ENCODE peak calls at places on chromosome 13, in nine cellular contexts. X is heart left ventricle, J is heart right ventricle, M is bronchial epithelial cell, C is AG10803, U is HCT116, V is lower leg skin, P is cardiac fibroblast, F is K562. R is an unnamed sample.

GRCh38 chr13:29465741-29466293 is 129.7 kb downstream of the SLC7A1 start:
- DNase-seq in C (peak; percentile 53), J (peak; percentile 38), X (no peak), F (peak; percentile 38), U (no peak), V (no peak), M (peak; percentile 38), P (peak; percentile 56), R (no peak)

GRCh38 chr13:61107989-61108388 is 307.7 kb downstream of the PCDH20 start:
- DNase-seq in F (no peak), J (no peak), U (no peak), C (no peak), M (no peak), V (no peak), X (no peak), P (no peak), R (no peak)

GRCh38 chr13:20991741-20992520 is 69.5 kb downstream of the LATS2 start:
- DNase-seq in U (no peak), F (no peak), V (no peak), P (no peak), M (no peak), X (no peak), C (no peak), J (no peak), R (no peak)

GRCh38 chr13:26022538-26023292 is 29.1 kb downstream of the SHISA2 start:
- DNase-seq in J (peak; percentile 81), X (peak; percentile 85), F (no peak), U (no peak), C (peak; percentile 82), V (peak; percentile 70), M (peak; percentile 58), P (peak; percentile 58), R (no peak)

GRCh38 chr13:79402074-79402635 is 3.9 kb downstream of the RBM26 start:
- DNase-seq in C (no peak), X (no peak), V (no peak), J (no peak), M (no peak), U (no peak), P (no peak), F (peak; percentile 16), R (no peak)

GRCh38 chr13:45545686-45546409 is 69.7 kb downstream of the ERICH6B start:
- DNase-seq in V (no peak), J (no peak), M (no peak), P (no peak), U (no peak), F (no peak), C (no peak), X (no peak), R (no peak)

GRCh38 chr13:33785384-33785783 is 32.6 kb upstream of the RFC3 start:
- DNase-seq in J (no peak), P (no peak), V (no peak), C (no peak), X (no peak), M (no peak), F (peak; percentile 14), U (no peak), R (no peak)

GRCh38 chr13:97727991-97728390 is 225.5 kb upstream of the IPO5 start:
- DNase-seq in X (no peak), M (no peak), C (no peak), P (no peak), F (no peak), V (no peak), J (no peak), U (no peak), R (no peak)

GRCh38 chr13:114203536-114203935 is 24.5 kb downstream of the CFAP97D2 start:
- DNase-seq in P (no peak), J (no peak), C (no peak), U (no peak), M (peak; percentile 59), F (no peak), V (no peak), X (no peak), R (no peak)

GRCh38 chr13:34070006-34070405 is 252.1 kb downstream of the RFC3 start:
- DNase-seq in M (peak; percentile 78), X (no peak), P (peak; percentile 48), U (no peak), F (no peak), J (no peak), C (no peak), V (no peak), R (no peak)

GRCh38 chr13:106533101-106533939 is 2.1 kb downstream of the EFNB2 start:
- DNase-seq in P (peak; percentile 83), M (peak; percentile 53), X (peak; percentile 88), F (no peak), V (peak; percentile 70), J (peak; percentile 86), U (no peak), C (peak; percentile 78), R (peak; percentile 34)

GRCh38 chr13:77599351-77599750 is 63.8 kb downstream of the SCEL start:
- DNase-seq in P (no peak), X (no peak), M (no peak), V (no peak), J (no peak), F (no peak), C (no peak), U (no peak), R (no peak)

GRCh38 chr13:23159205-23159586 is 21.6 kb upstream of the SGCG start:
- DNase-seq in X (no peak), P (peak; percentile 53), J (peak; percentile 33), V (no peak), U (no peak), M (peak; percentile 25), F (peak; percentile 51), C (peak; percentile 42), R (peak; percentile 18)

GRCh38 chr13:23161176-23161825 is 19.5 kb upstream of the SGCG start:
- DNase-seq in J (no peak), U (no peak), X (no peak), F (no peak), M (no peak), P (no peak), C (peak; percentile 46), V (no peak), R (no peak)

GRCh38 chr13:23160241-23161175 is 20.3 kb upstream of the SGCG start:
- DNase-seq in J (no peak), P (no peak), V (no peak), C (peak; percentile 43), M (no peak), F (no peak), X (no peak), U (no peak), R (no peak)

GRCh38 chr13:23159587-23160240 is 21.1 kb upstream of the SGCG start:
- DNase-seq in P (no peak), M (no peak), X (no peak), U (no peak), V (no peak), C (no peak), F (no peak), J (no peak), R (no peak)
- H3K4me3 ChIP-seq in P (peak overlapping the region; percentile 39), M (peak overlapping the region; percentile 27), X (peak overlapping the region; percentile 51), U (no peak overlapping the region), V (peak overlapping the region; percentile 12), C (peak overlapping the region; percentile 62), F (peak overlapping the region; percentile 13), J (peak overlapping the region; percentile 40), R (no peak overlapping the region)

GRCh38 chr13:67438465-67438864 is 208.3 kb upstream of the PCDH9 start:
- DNase-seq in U (no peak), P (no peak), V (no peak), J (no peak), C (no peak), F (peak; percentile 5), X (no peak), M (no peak), R (no peak)
- TF ChIP-seq CTCF in U (peak; percentile 2), P (no peak), V (no peak), J (peak; percentile 29), C (no peak), F (no peak), X (no peak), M (no peak), R (no peak)

GRCh38 chr13:110306340-110306959 is 507 bp downstream of the COL4A1 start:
- DNase-seq in X (no peak), V (no peak), F (no peak), J (no peak), C (peak; percentile 54), M (no peak), P (peak; percentile 51), U (no peak), R (no peak)

GRCh38 chr13:110305949-110306339 is 1.0 kb downstream of the COL4A1 start:
- DNase-seq in U (no peak), J (no peak), F (no peak), X (no peak), P (peak; percentile 48), M (no peak), C (peak; percentile 40), V (no peak), R (no peak)

GRCh38 chr13:110305001-110305400 is 2.0 kb downstream of the COL4A1 start:
- DNase-seq in J (no peak), F (no peak), V (no peak), C (no peak), M (no peak), X (no peak), U (no peak), P (peak; percentile 42), R (no peak)

GRCh38 chr13:110304256-110304655 is 2.7 kb downstream of the COL4A1 start:
- DNase-seq in P (peak; percentile 88), X (no peak), M (no peak), C (peak; percentile 28), F (no peak), U (no peak), V (no peak), J (no peak), R (no peak)

DNA sequence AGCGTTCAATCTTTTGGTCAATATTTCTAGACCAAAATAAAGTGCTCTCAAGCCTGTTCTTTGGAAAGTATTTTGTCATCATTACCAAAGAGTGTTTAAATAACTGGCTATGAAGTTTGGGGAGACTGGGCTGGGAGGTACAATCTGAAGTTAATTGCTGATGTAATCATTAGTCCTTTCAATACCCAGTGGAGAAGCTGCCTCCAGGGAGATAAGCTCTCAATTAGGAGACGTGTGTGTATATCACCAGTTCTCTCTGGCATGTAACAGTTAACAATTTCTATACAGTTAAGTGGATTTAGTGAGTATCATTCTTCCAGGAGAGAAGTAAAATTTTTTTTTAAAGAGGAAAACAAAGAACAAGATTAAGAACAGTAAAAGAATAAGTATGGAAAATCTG is 1.4 kb downstream of the COL4A1 start:
- DNase-seq in X (no peak), M (no peak), P (peak; percentile 47), V (no peak), U (no peak), C (no peak), F (no peak), J (no peak), R (no peak)
- H3K4me3 ChIP-seq in X (peak overlapping the region; percentile 67), M (no peak overlapping the region), P (peak overlapping the region; percentile 75), V (no peak overlapping the region), U (no peak overlapping the region), C (peak overlapping the region; percentile 83), F (no peak overlapping the region), J (peak overlapping the region; percentile 97), R (no peak overlapping the region)

DNA sequence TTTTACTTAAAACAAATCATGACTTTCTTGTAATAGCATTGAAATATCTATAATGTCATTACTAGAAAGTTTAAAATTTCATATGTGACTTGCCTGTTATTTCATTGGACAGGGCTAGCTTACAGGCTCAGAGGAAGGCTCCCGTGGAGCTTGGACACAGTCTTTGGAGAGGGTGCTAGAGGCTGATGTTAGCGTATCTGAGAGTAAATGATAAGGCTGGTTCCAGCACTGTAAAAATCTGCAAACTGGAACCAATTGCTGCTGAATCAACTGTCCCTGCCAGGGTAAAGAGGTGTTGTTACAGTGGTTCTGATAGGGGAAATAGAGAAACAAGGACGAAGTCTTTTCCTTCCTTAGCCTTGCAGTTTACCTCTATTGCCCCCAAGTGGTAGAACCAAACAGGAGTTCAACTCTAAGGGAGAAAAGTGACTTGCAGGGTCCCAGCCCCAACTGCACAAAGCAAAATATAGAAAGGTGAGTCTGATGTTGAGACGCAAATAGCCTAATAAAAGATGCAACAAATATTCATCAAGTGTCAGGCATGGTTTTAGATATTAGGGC is 901.7 kb downstream of the DIAPH3 start:
- DNase-seq in V (no peak), P (peak; percentile 29), M (no peak), F (peak; percentile 12), X (no peak), J (no peak), C (no peak), U (no peak), R (peak; percentile 9)
- TF ChIP-seq CTCF in V (no peak), P (peak; percentile 60), M (no peak), F (peak; percentile 26), X (peak; percentile 7), J (peak; percentile 35), C (no peak), U (no peak), R (peak; percentile 15)